ENCODE peak calls at places on chromosomes 11 and 22, in six cellular contexts. Q is occipital lobe; M is activated T-helper 1 cell treated with anti-CD3 and anti-CD28 coated beads, Interleukin-12 subunit alpha, Interleukin-12 subunit beta, Interleukin-2, Interleukin-4 antibody, amounts not matched to agents 30 ng/mL and 10 ng/mL and 1 ng/mL, durations not matched to agents 14 hours and 24 hours and 36 hours; C is GM23248; D is activated naive CD8-positive, alpha-beta T cell treated with anti-CD3 and anti-CD28 coated beads, Interleukin-2, amount 50 U/mL, for 24 hours; G is GM03348. S is an unnamed sample.

GRCh38 chr11:71991494-71991893 is 7.2 kb upstream of the IL18BP start:
- DNase-seq in M (no peak), D (no peak), C (no peak), G (no peak), Q (no peak), S (no peak)

GRCh38 chr22:28674121-28674563 is 5.5 kb downstream of the TTC28 start:
- DNase-seq in Q (no peak), D (peak; percentile 20), C (peak; percentile 41), G (peak; percentile 57), M (peak; percentile 37), S (no peak)

GRCh38 chr11:44977493-44977984 is 26.9 kb upstream of the TP53I11 start:
- DNase-seq in C (no peak), M (no peak), D (no peak), Q (no peak), G (no peak), S (no peak)

GRCh38 chr11:125382211-125382807 is 113.8 kb downstream of the FEZ1 start:
- DNase-seq in Q (no peak), D (no peak), M (no peak), C (no peak), G (no peak), S (no peak)

GRCh38 chr22:39463931-39464390 is 7.1 kb downstream of the MGAT3 start:
- DNase-seq in M (no peak), C (peak; percentile 70), G (peak; percentile 37), Q (peak; percentile 83), D (no peak), S (no peak)

GRCh38 chr22:23804781-23805291 is 18.1 kb downstream of the SMARCB1 start:
- DNase-seq in C (no peak), D (no peak), M (no peak), Q (no peak), G (no peak), S (no peak)

GRCh38 chr11:135027461-135027860 is 615.4 kb upstream of the B3GAT1 start:
- DNase-seq in M (no peak), C (peak; percentile 44), D (peak; percentile 13), G (no peak), Q (no peak), S (peak; percentile 64)

GRCh38 chr11:123543796-123544195 is 110.6 kb downstream of the SCN3B start:
- DNase-seq in Q (no peak), G (peak; percentile 78), M (no peak), D (no peak), C (peak; percentile 92), S (no peak)

GRCh38 chr11:113045146-113045545 is 83.9 kb downstream of the NCAM1 start:
- DNase-seq in M (no peak), D (no peak), C (no peak), Q (no peak), G (no peak), S (no peak)

GRCh38 chr11:62108017-62108750 is 15.6 kb upstream of the INCENP start:
- DNase-seq in M (peak; percentile 12), Q (no peak), D (peak; percentile 29), G (peak; percentile 70), C (peak; percentile 76), S (no peak)

GRCh38 chr22:28899199-28899853 is 16.0 kb downstream of the ZNRF3 start:
- DNase-seq in M (no peak), C (no peak), G (peak; percentile 53), Q (no peak), D (peak; percentile 34), S (no peak)

GRCh38 chr11:23151819-23152218 is 291.5 kb upstream of the CCDC179 start:
- DNase-seq in Q (no peak), D (no peak), G (no peak), M (no peak), C (no peak), S (no peak)

GRCh38 chr11:26247340-26247739 is 84.6 kb upstream of the ANO3 start:
- DNase-seq in G (peak; percentile 60), M (no peak), D (no peak), C (peak; percentile 88), Q (no peak), S (no peak)

GRCh38 chr11:111097191-111097590 is 148.3 kb upstream of the POU2AF2 start:
- DNase-seq in D (no peak), C (no peak), M (no peak), Q (no peak), G (no peak), S (peak; percentile 48)

GRCh38 chr22:36885474-36885873 is 24.7 kb downstream of the NCF4 start:
- DNase-seq in G (no peak), M (no peak), Q (no peak), C (no peak), D (no peak), S (no peak)

GRCh38 chr11:60763692-60764369 is 7.2 kb downstream of the MS4A15 start:
- DNase-seq in D (no peak), Q (no peak), M (no peak), C (no peak), G (no peak), S (no peak)

GRCh38 chr11:61701298-61701993 is 21.3 kb downstream of the DAGLA start:
- DNase-seq in C (no peak), G (no peak), M (no peak), Q (no peak), D (no peak), S (no peak)

GRCh38 chr11:78905756-78906155 is 331.1 kb upstream of the NARS2 start:
- DNase-seq in D (no peak), G (no peak), Q (no peak), M (no peak), C (no peak), S (no peak)

GRCh38 chr11:130999992-131000770 is 83.9 kb upstream of the SNX19 start:
- DNase-seq in M (no peak), D (no peak), C (peak; percentile 96), G (peak; percentile 69), Q (no peak), S (no peak)

GRCh38 chr11:17496406-17496805 is 19.8 kb upstream of the ABCC8 start:
- DNase-seq in D (no peak), G (no peak), C (peak; percentile 26), Q (no peak), M (no peak), S (no peak)

GRCh38 chr22:31947296-31947695 is 3.0 kb downstream of the YWHAH start:
- DNase-seq in D (no peak), C (no peak), Q (no peak), G (no peak), M (peak; percentile 15), S (no peak)

GRCh38 chr22:36811094-36811797 is 5.6 kb downstream of the PVALB start:
- DNase-seq in M (no peak), C (no peak), G (no peak), D (no peak), Q (no peak), S (no peak)

GRCh38 chr11:134050541-134051383 is 18.1 kb upstream of the JAM3 start:
- DNase-seq in Q (peak; percentile 74), D (peak; percentile 83), M (peak; percentile 62), G (peak; percentile 93), C (peak; percentile 80), S (peak; percentile 73)

GRCh38 chr22:44130076-44130711 is 50.5 kb upstream of the PARVG start:
- DNase-seq in C (no peak), M (no peak), Q (no peak), G (no peak), D (no peak), S (no peak)

GRCh38 chr11:105780781-105781525 is 171.1 kb downstream of the GRIA4 start:
- DNase-seq in G (no peak), M (no peak), D (no peak), Q (no peak), C (no peak), S (no peak)

GRCh38 chr11:13220148-13220547 is 57.4 kb upstream of the BMAL1 start:
- DNase-seq in C (no peak), D (no peak), M (no peak), Q (no peak), G (no peak), S (no peak)

GRCh38 chr11:77082838-77083552 is 16.2 kb downstream of the CAPN5 start:
- DNase-seq in G (peak; percentile 80), C (peak; percentile 82), D (peak; percentile 56), M (peak; percentile 50), Q (no peak), S (no peak)

GRCh38 chr22:42613869-42614268 is 814 bp downstream of the POLDIP3 start:
- DNase-seq in D (peak; percentile 33), G (peak; percentile 36), Q (no peak), C (peak; percentile 72), M (no peak), S (no peak)

GRCh38 chr22:35307892-35308291 is 8.2 kb downstream of the TOM1 start:
- DNase-seq in D (no peak), C (no peak), M (no peak), G (no peak), Q (no peak), S (no peak)

GRCh38 chr11:112504056-112504455 is 243.4 kb upstream of the PLET1 start:
- DNase-seq in M (no peak), G (no peak), D (no peak), Q (no peak), C (peak; percentile 60), S (no peak)

GRCh38 chr22:36541831-36542391 is 12.9 kb upstream of the EIF3D start:
- DNase-seq in G (peak; percentile 78), Q (peak; percentile 40), C (peak; percentile 96), D (peak; percentile 55), M (no peak), S (no peak)

GRCh38 chr22:48448821-48449220 is 1378.9 kb downstream of the BRD1 start:
- DNase-seq in M (no peak), C (no peak), Q (no peak), D (no peak), G (no peak), S (no peak)

GRCh38 chr11:73636249-73636648 is 10.1 kb upstream of the PLEKHB1 start:
- DNase-seq in D (no peak), C (no peak), Q (no peak), M (no peak), G (no peak), S (no peak)

GRCh38 chr22:44702479-44703219 is 645 bp downstream of the PRR5 start:
- DNase-seq in G (peak; percentile 44), D (peak; percentile 33), C (peak; percentile 57), M (peak; percentile 6), Q (no peak), S (peak; percentile 56)

GRCh38 chr11:28566643-28567042 is 458.5 kb downstream of the METTL15 start:
- DNase-seq in D (no peak), M (no peak), Q (peak; percentile 59), G (peak; percentile 86), C (peak; percentile 99), S (peak; percentile 41)

GRCh38 chr22:33864723-33865130 is 55.5 kb downstream of the LARGE1 start:
- DNase-seq in M (no peak), C (peak; percentile 22), Q (no peak), D (no peak), G (peak; percentile 23), S (no peak)

GRCh38 chr22:39177456-39177775 is 24.9 kb upstream of the CBX7 start:
- DNase-seq in G (no peak), C (peak; percentile 19), M (no peak), D (no peak), Q (no peak), S (no peak)

S was measured in progenitor cell of endocrine pancreas.